ENCODE peak calls at places on chromosomes 13 and 19, in seven cellular contexts. One of them, this sample, is unnamed.

GRCh38 chr19:13841339-13842293 is 35.3 kb upstream of the NANOS3 start:
- DNase-seq in heart right ventricle: peak
- DNase-seq in effector memory CD4-positive, alpha-beta T cell: no peak
- DNase-seq in endodermal cell: peak
- DNase-seq in left ventricle myocardium inferior: no peak
- DNase-seq in pancreas: peak
- DNase-seq in cardiac fibroblast: peak
- DNase-seq in this sample: peak

GRCh38 chr19:38805180-38805579 is 7.6 kb downstream of the LGALS4 start:
- DNase-seq in heart right ventricle: no peak
- DNase-seq in effector memory CD4-positive, alpha-beta T cell: no peak
- DNase-seq in endodermal cell: no peak
- DNase-seq in left ventricle myocardium inferior: no peak
- DNase-seq in pancreas: no peak
- DNase-seq in cardiac fibroblast: peak
- DNase-seq in this sample: no peak

GRCh38 chr19:49231389-49231788 is 73.8 kb downstream of the TRPM4 start:
- DNase-seq in heart right ventricle: no peak
- DNase-seq in effector memory CD4-positive, alpha-beta T cell: no peak
- DNase-seq in endodermal cell: peak
- DNase-seq in left ventricle myocardium inferior: no peak
- DNase-seq in pancreas: no peak
- DNase-seq in cardiac fibroblast: no peak
- DNase-seq in this sample: no peak

GRCh38 chr19:5171711-5172110 is 168.9 kb downstream of the PTPRS start:
- DNase-seq in heart right ventricle: no peak
- DNase-seq in effector memory CD4-positive, alpha-beta T cell: no peak
- DNase-seq in endodermal cell: no peak
- DNase-seq in left ventricle myocardium inferior: no peak
- DNase-seq in pancreas: no peak
- DNase-seq in cardiac fibroblast: no peak
- DNase-seq in this sample: no peak

GRCh38 chr19:364496-365287 is 20.1 kb upstream of the MIER2 start:
- DNase-seq in heart right ventricle: no peak
- DNase-seq in effector memory CD4-positive, alpha-beta T cell: no peak
- DNase-seq in endodermal cell: peak
- DNase-seq in left ventricle myocardium inferior: no peak
- DNase-seq in pancreas: no peak
- DNase-seq in cardiac fibroblast: no peak
- DNase-seq in this sample: no peak

GRCh38 chr13:75405976-75406703 is 75.8 kb downstream of the TBC1D4 start:
- DNase-seq in heart right ventricle: no peak
- DNase-seq in effector memory CD4-positive, alpha-beta T cell: no peak
- DNase-seq in endodermal cell: no peak
- DNase-seq in left ventricle myocardium inferior: no peak
- DNase-seq in pancreas: no peak
- DNase-seq in cardiac fibroblast: peak
- DNase-seq in this sample: no peak

GRCh38 chr13:79776538-79776937 is 295.6 kb downstream of the NDFIP2 start:
- DNase-seq in heart right ventricle: no peak
- DNase-seq in effector memory CD4-positive, alpha-beta T cell: no peak
- DNase-seq in endodermal cell: no peak
- DNase-seq in left ventricle myocardium inferior: no peak
- DNase-seq in pancreas: no peak
- DNase-seq in cardiac fibroblast: peak
- DNase-seq in this sample: no peak

GRCh38 chr13:101451641-101452040 is 834 bp upstream of the ITGBL1 start:
- DNase-seq in heart right ventricle: no peak
- DNase-seq in effector memory CD4-positive, alpha-beta T cell: no peak
- DNase-seq in endodermal cell: no peak
- DNase-seq in left ventricle myocardium inferior: no peak
- DNase-seq in pancreas: no peak
- DNase-seq in cardiac fibroblast: no peak
- DNase-seq in this sample: no peak

GRCh38 chr19:6032827-6033226 is 54.9 kb upstream of the RANBP3 start:
- DNase-seq in heart right ventricle: no peak
- DNase-seq in effector memory CD4-positive, alpha-beta T cell: no peak
- DNase-seq in endodermal cell: peak
- DNase-seq in left ventricle myocardium inferior: no peak
- DNase-seq in pancreas: no peak
- DNase-seq in cardiac fibroblast: no peak
- DNase-seq in this sample: no peak

GRCh38 chr13:24135674-24136300 is 24.7 kb upstream of the SPATA13 start:
- DNase-seq in heart right ventricle: no peak
- DNase-seq in effector memory CD4-positive, alpha-beta T cell: no peak
- DNase-seq in endodermal cell: no peak
- DNase-seq in left ventricle myocardium inferior: no peak
- DNase-seq in pancreas: no peak
- DNase-seq in cardiac fibroblast: peak
- DNase-seq in this sample: no peak

GRCh38 chr13:100397627-100398026 is 191.0 kb downstream of the GGACT start:
- DNase-seq in heart right ventricle: no peak
- DNase-seq in effector memory CD4-positive, alpha-beta T cell: no peak
- DNase-seq in endodermal cell: no peak
- DNase-seq in left ventricle myocardium inferior: no peak
- DNase-seq in pancreas: no peak
- DNase-seq in cardiac fibroblast: no peak
- DNase-seq in this sample: no peak

GRCh38 chr13:109481046-109481445 is 305.3 kb downstream of the IRS2 start:
- DNase-seq in heart right ventricle: no peak
- DNase-seq in effector memory CD4-positive, alpha-beta T cell: no peak
- DNase-seq in endodermal cell: no peak
- DNase-seq in left ventricle myocardium inferior: no peak
- DNase-seq in pancreas: no peak
- DNase-seq in cardiac fibroblast: peak
- DNase-seq in this sample: no peak

GRCh38 chr19:45499196-45500180 is 1.2 kb downstream of the PPM1N start:
- DNase-seq in heart right ventricle: no peak
- DNase-seq in effector memory CD4-positive, alpha-beta T cell: peak
- DNase-seq in endodermal cell: peak
- DNase-seq in left ventricle myocardium inferior: no peak
- DNase-seq in pancreas: peak
- DNase-seq in cardiac fibroblast: peak
- DNase-seq in this sample: no peak

GRCh38 chr13:68099616-68100015 is 869.5 kb upstream of the PCDH9 start:
- DNase-seq in heart right ventricle: no peak
- DNase-seq in effector memory CD4-positive, alpha-beta T cell: no peak
- DNase-seq in endodermal cell: no peak
- DNase-seq in left ventricle myocardium inferior: no peak
- DNase-seq in pancreas: no peak
- DNase-seq in cardiac fibroblast: peak
- DNase-seq in this sample: no peak

GRCh38 chr13:33292712-33293111 is 7.2 kb upstream of the STARD13 start:
- DNase-seq in heart right ventricle: no peak
- DNase-seq in effector memory CD4-positive, alpha-beta T cell: no peak
- DNase-seq in endodermal cell: no peak
- DNase-seq in left ventricle myocardium inferior: no peak
- DNase-seq in pancreas: no peak
- DNase-seq in cardiac fibroblast: no peak
- DNase-seq in this sample: no peak
- H3K4me3 ChIP-seq in heart right ventricle: no peak
- H3K4me3 ChIP-seq in effector memory CD4-positive, alpha-beta T cell: no peak
- H3K4me3 ChIP-seq in endodermal cell: no peak
- H3K4me3 ChIP-seq in left ventricle myocardium inferior: peak
- H3K4me3 ChIP-seq in pancreas: no peak
- H3K4me3 ChIP-seq in cardiac fibroblast: no peak
- H3K4me3 ChIP-seq in this sample: no peak

GRCh38 chr13:113035209-113035800 is 66.3 kb downstream of the MCF2L start:
- DNase-seq in heart right ventricle: no peak
- DNase-seq in effector memory CD4-positive, alpha-beta T cell: no peak
- DNase-seq in endodermal cell: no peak
- DNase-seq in left ventricle myocardium inferior: no peak
- DNase-seq in pancreas: no peak
- DNase-seq in cardiac fibroblast: no peak
- DNase-seq in this sample: no peak
- H3K4me3 ChIP-seq in heart right ventricle: no peak
- H3K4me3 ChIP-seq in effector memory CD4-positive, alpha-beta T cell: no peak
- H3K4me3 ChIP-seq in endodermal cell: no peak
- H3K4me3 ChIP-seq in left ventricle myocardium inferior: no peak
- H3K4me3 ChIP-seq in pancreas: no peak
- H3K4me3 ChIP-seq in cardiac fibroblast: no peak
- H3K4me3 ChIP-seq in this sample: no peak

GRCh38 chr13:30865131-30866009 is 40.7 kb upstream of the MEDAG start:
- DNase-seq in heart right ventricle: peak
- DNase-seq in effector memory CD4-positive, alpha-beta T cell: peak
- DNase-seq in endodermal cell: peak
- DNase-seq in left ventricle myocardium inferior: peak
- DNase-seq in pancreas: peak
- DNase-seq in cardiac fibroblast: peak
- DNase-seq in this sample: peak
- H3K4me3 ChIP-seq in heart right ventricle: no peak
- H3K4me3 ChIP-seq in effector memory CD4-positive, alpha-beta T cell: no peak
- H3K4me3 ChIP-seq in endodermal cell: no peak
- H3K4me3 ChIP-seq in left ventricle myocardium inferior: no peak
- H3K4me3 ChIP-seq in pancreas: no peak
- H3K4me3 ChIP-seq in cardiac fibroblast: no peak
- H3K4me3 ChIP-seq in this sample: no peak

DNA sequence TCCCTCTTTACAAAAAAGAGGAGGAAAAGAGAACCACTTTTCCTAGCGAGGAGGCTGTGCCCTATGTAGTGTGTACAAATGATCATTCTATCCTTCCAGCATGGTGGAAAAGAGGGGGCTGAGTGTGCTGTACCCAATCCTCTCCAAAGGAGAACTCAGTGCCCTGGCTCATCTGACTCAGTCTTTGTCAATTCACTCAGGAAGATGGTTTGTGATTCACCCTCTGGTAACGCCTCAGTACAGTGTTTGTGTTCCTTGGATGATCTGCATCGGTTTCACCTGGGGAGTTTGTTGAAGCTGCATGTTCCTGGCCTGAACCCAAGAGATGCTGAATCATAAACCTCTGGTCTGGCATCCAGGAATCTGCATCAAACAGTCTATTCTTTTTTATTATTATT is 18.3 kb upstream of the ENOX1 start:
- DNase-seq in heart right ventricle: no peak
- DNase-seq in effector memory CD4-positive, alpha-beta T cell: no peak
- DNase-seq in endodermal cell: peak
- DNase-seq in left ventricle myocardium inferior: no peak
- DNase-seq in pancreas: no peak
- DNase-seq in cardiac fibroblast: peak
- DNase-seq in this sample: no peak
- H3K4me3 ChIP-seq in heart right ventricle: no peak
- H3K4me3 ChIP-seq in effector memory CD4-positive, alpha-beta T cell: no peak
- H3K4me3 ChIP-seq in endodermal cell: no peak
- H3K4me3 ChIP-seq in left ventricle myocardium inferior: no peak
- H3K4me3 ChIP-seq in pancreas: no peak
- H3K4me3 ChIP-seq in cardiac fibroblast: no peak
- H3K4me3 ChIP-seq in this sample: no peak

DNA sequence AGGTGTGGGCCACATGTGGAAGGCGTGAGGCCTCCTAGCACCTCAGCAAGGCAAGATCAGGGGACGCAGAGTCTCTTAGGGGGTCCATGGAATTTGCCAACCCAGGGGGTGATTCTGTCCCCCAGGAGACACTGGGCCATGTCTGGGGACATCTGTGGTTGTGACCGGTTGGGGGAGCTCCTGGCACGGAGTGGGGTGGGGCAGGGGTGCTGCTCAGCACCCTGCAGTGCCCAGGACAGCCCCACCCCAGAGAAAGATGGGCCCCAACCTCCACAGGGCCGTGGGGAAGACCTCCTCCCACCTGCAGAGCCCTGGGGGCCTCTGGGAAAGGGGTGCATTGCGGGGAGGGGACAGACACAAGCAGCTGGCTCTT is 4.0 kb downstream of the MKNK2 start:
- DNase-seq in heart right ventricle: no peak
- DNase-seq in effector memory CD4-positive, alpha-beta T cell: no peak
- DNase-seq in endodermal cell: no peak
- DNase-seq in left ventricle myocardium inferior: no peak
- DNase-seq in pancreas: no peak
- DNase-seq in cardiac fibroblast: no peak
- DNase-seq in this sample: no peak
- H3K4me3 ChIP-seq in heart right ventricle: no peak
- H3K4me3 ChIP-seq in effector memory CD4-positive, alpha-beta T cell: no peak
- H3K4me3 ChIP-seq in endodermal cell: no peak
- H3K4me3 ChIP-seq in left ventricle myocardium inferior: peak
- H3K4me3 ChIP-seq in pancreas: no peak
- H3K4me3 ChIP-seq in cardiac fibroblast: no peak
- H3K4me3 ChIP-seq in this sample: no peak

DNA sequence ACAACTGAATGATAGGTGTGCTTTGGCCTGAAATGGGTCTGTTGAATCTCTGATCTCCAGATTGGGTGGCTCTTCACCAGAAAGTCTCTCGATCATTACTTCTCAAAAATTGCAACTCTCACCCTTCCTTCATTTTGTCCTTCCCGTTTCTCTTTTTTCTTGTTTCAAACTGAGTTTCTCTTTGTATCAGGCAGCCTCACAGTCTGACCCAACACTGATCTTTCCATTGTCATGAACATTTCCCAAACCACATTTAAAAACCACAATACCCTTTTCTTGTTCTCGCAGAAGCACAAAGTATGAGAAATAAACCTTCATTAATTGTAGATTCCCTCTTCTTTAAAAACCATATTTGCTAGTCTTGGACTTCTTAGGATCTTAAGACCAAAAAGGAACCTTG is 33.6 kb upstream of the HMGB1 start:
- DNase-seq in heart right ventricle: no peak
- DNase-seq in effector memory CD4-positive, alpha-beta T cell: no peak
- DNase-seq in endodermal cell: no peak
- DNase-seq in left ventricle myocardium inferior: no peak
- DNase-seq in pancreas: no peak
- DNase-seq in cardiac fibroblast: no peak
- DNase-seq in this sample: no peak
- H3K4me3 ChIP-seq in heart right ventricle: no peak
- H3K4me3 ChIP-seq in effector memory CD4-positive, alpha-beta T cell: no peak
- H3K4me3 ChIP-seq in endodermal cell: no peak
- H3K4me3 ChIP-seq in left ventricle myocardium inferior: no peak
- H3K4me3 ChIP-seq in pancreas: no peak
- H3K4me3 ChIP-seq in cardiac fibroblast: no peak
- H3K4me3 ChIP-seq in this sample: no peak

GRCh38 chr19:11137542-11138384 is 17.8 kb downstream of the SPC24 start:
- DNase-seq in heart right ventricle: peak
- DNase-seq in effector memory CD4-positive, alpha-beta T cell: peak
- DNase-seq in endodermal cell: peak
- DNase-seq in left ventricle myocardium inferior: peak
- DNase-seq in pancreas: peak
- DNase-seq in cardiac fibroblast: peak
- DNase-seq in this sample: peak
- H3K4me3 ChIP-seq in heart right ventricle: peak
- H3K4me3 ChIP-seq in effector memory CD4-positive, alpha-beta T cell: peak
- H3K4me3 ChIP-seq in endodermal cell: peak
- H3K4me3 ChIP-seq in left ventricle myocardium inferior: peak
- H3K4me3 ChIP-seq in pancreas: no peak
- H3K4me3 ChIP-seq in cardiac fibroblast: no peak
- H3K4me3 ChIP-seq in this sample: no peak

This sample was measured in thyroid gland.